ENCODE peak calls at places on chromosomes 4 and X, in six cellular contexts. I is SK-N-SH, U is A549, S is GM12878, N is HCT116, L is H1. Z is an unnamed sample.
A peak's percentile ranks its signal among the peaks of the same experiment; 100 is the strongest.

GRCh38 chrX:24025741-24026402 is 1.1 kb downstream of the KLHL15 start:
- DNase-seq in I (no peak), U (peak; percentile 33), S (no peak), N (peak; percentile 24), L (no peak), Z (peak; percentile 81)

GRCh38 chrX:153608821-153609220 is 9.9 kb upstream of the CCNQ start:
- DNase-seq in I (no peak), U (no peak), S (no peak), N (no peak), L (no peak), Z (peak; percentile 28)

GRCh38 chr4:184538023-184538599 is 63.8 kb upstream of the IRF2 start:
- DNase-seq in I (peak; percentile 79), U (peak; percentile 66), S (peak; percentile 83), N (peak; percentile 66), L (no peak), Z (peak; percentile 90)

GRCh38 chr4:5554376-5554775 is 154.0 kb downstream of the EVC2 start:
- DNase-seq in I (no peak), U (no peak), S (no peak), N (no peak), L (no peak), Z (no peak)

GRCh38 chrX:22666441-22666840 is 333.3 kb upstream of the DDX53 start:
- DNase-seq in I (peak; percentile 31), U (no peak), S (no peak), N (peak; percentile 42), L (no peak), Z (peak; percentile 27)

GRCh38 chr4:157052429-157053040 is 23.4 kb upstream of the GLRB start:
- DNase-seq in I (no peak), U (no peak), S (no peak), N (no peak), L (no peak), Z (no peak)

GRCh38 chr4:1198070-1198844 is 25.9 kb upstream of the SPON2 start:
- DNase-seq in I (peak; percentile 17), U (no peak), S (no peak), N (no peak), L (no peak), Z (peak; percentile 70)

GRCh38 chrX:30693999-30694650 is 40.9 kb downstream of the GK start:
- DNase-seq in I (no peak), U (no peak), S (no peak), N (no peak), L (no peak), Z (no peak)

GRCh38 chr4:121991968-121992367 is 40.1 kb upstream of the TRPC3 start:
- DNase-seq in I (no peak), U (no peak), S (no peak), N (no peak), L (no peak), Z (no peak)

GRCh38 chr4:84032372-84032771 is 466.7 kb downstream of the NKX6-1 start:
- DNase-seq in I (no peak), U (no peak), S (peak; percentile 12), N (no peak), L (no peak), Z (no peak)

GRCh38 chr4:156638925-156639605 is 332.5 kb downstream of the PDGFC start:
- DNase-seq in I (no peak), U (no peak), S (no peak), N (no peak), L (no peak), Z (peak; percentile 69)

GRCh38 chr4:3404546-3404945 is 37.2 kb upstream of the HGFAC start:
- DNase-seq in I (no peak), U (no peak), S (no peak), N (no peak), L (no peak), Z (no peak)

GRCh38 chr4:82560853-82561744 is 689 bp downstream of the TMEM150C start:
- DNase-seq in I (no peak), U (no peak), S (no peak), N (no peak), L (no peak), Z (no peak)

GRCh38 chr4:106368678-106369077 is at the start of gene GIMD1:
- DNase-seq in I (no peak), U (no peak), S (no peak), N (no peak), L (no peak), Z (no peak)

GRCh38 chr4:47785196-47785595 is 52.7 kb downstream of the CORIN start:
- DNase-seq in I (no peak), U (no peak), S (no peak), N (no peak), L (no peak), Z (no peak)

GRCh38 chr4:212438-213174 is 88.3 kb downstream of the ZNF718 start:
- DNase-seq in I (peak; percentile 90), U (no peak), S (no peak), N (no peak), L (no peak), Z (peak; percentile 71)

GRCh38 chr4:38673109-38673978 is 9.3 kb downstream of the KLF3 start:
- DNase-seq in I (peak; percentile 21), U (peak; percentile 21), S (no peak), N (peak; percentile 56), L (no peak), Z (no peak)

GRCh38 chrX:72367524-72367923 is 61.8 kb upstream of the CITED1 start:
- DNase-seq in I (no peak), U (no peak), S (no peak), N (no peak), L (no peak), Z (no peak)

GRCh38 chr4:32133141-32133540 is 1413.0 kb downstream of the PCDH7 start:
- DNase-seq in I (no peak), U (no peak), S (no peak), N (no peak), L (no peak), Z (no peak)

GRCh38 chr4:99983289-99983943 is 33.3 kb upstream of the H2AZ1 start:
- DNase-seq in I (no peak), U (no peak), S (peak; percentile 13), N (no peak), L (no peak), Z (no peak)

GRCh38 chrX:87299563-87300160 is 217.9 kb upstream of the KLHL4 start:
- DNase-seq in I (no peak), U (no peak), S (no peak), N (no peak), L (no peak), Z (peak; percentile 8)

GRCh38 chr4:141011799-141012377 is 121.4 kb downstream of the RNF150 start:
- DNase-seq in I (no peak), U (no peak), S (no peak), N (no peak), L (no peak), Z (no peak)

GRCh38 chr4:15238720-15239119 is 189.1 kb upstream of the C1QTNF7 start:
- DNase-seq in I (peak; percentile 65), U (peak; percentile 25), S (no peak), N (no peak), L (no peak), Z (peak; percentile 63)

GRCh38 chrX:45803383-45803921 is 602.8 kb upstream of the DIPK2B start:
- DNase-seq in I (no peak), U (no peak), S (no peak), N (peak; percentile 73), L (no peak), Z (peak; percentile 94)

GRCh38 chr4:19478791-19479190 is 772.9 kb upstream of the SLIT2 start:
- DNase-seq in I (no peak), U (no peak), S (no peak), N (no peak), L (no peak), Z (peak; percentile 81)
- TF ChIP-seq RAD21 in I (no peak), U (no peak), S (no peak), N (no peak), L (no peak), Z (no peak)

GRCh38 chr4:48791313-48791712 is 11.2 kb upstream of the FRYL start:
- DNase-seq in I (no peak), U (no peak), S (no peak), N (no peak), L (no peak), Z (no peak)

GRCh38 chr4:48796191-48796926 is 16.3 kb upstream of the FRYL start:
- DNase-seq in I (no peak), U (no peak), S (no peak), N (no peak), L (no peak), Z (no peak)

GRCh38 chr4:48790581-48790980 is 10.5 kb upstream of the FRYL start:
- DNase-seq in I (no peak), U (no peak), S (no peak), N (no peak), L (no peak), Z (no peak)

GRCh38 chr4:48795108-48795507 is 15.0 kb upstream of the FRYL start:
- DNase-seq in I (no peak), U (no peak), S (no peak), N (no peak), L (no peak), Z (no peak)

DNA sequence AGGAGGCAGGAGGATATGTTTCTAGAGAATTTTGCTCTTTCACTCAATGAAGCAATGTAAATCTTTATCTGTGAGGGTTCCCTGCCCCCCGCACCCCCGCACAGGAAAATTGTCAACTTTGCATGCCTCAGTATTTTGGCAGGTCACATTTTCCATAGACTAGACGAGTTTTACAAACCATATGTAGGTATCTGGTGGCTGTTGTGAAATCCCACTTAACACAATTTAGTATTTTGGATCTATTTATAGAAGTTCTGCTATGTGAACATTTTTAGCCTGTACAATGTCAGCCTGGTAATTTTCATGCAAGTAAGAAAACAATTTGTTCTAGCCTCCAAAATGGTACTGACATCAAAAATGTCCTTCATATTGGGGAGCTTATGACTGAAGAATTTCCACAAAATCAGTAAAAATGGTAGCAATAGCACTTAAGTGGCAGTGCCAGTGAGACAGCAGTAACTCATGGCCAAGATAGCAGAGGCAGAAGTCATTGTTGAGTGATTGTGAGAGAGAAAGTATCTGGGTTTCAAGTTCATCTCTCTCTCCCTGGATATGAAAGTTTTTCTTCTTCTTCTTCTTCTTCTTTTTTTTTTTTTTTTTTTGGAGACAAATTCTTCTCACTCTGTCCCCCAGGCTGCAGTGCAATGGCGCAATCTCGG is 12.4 kb upstream of the FRYL start:
- DNase-seq in I (no peak), U (no peak), S (no peak), N (no peak), L (no peak), Z (no peak)
- TF ChIP-seq RAD21 in I (no peak), U (no peak), S (no peak), N (no peak), L (no peak), Z (no peak)

DNA sequence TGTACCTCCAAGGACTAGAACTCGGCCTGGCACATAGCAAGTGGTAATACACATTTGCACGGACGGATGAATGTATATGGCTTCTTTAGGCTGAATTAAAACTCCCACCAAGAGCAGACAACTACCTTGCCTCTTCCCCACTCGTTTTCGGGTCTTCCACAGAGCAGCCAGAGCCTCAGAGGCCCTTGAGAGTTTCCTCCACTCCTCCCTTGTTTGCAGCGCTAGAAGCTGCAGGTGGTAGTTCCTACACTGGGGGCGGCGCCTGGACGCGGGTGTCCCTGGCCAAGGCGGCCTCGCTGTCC is 10.2 kb upstream of the INTU start:
- DNase-seq in I (no peak), U (peak; percentile 69), S (no peak), N (no peak), L (peak; percentile 38), Z (no peak)
- TF ChIP-seq RAD21 in I (no peak), U (no peak), S (no peak), N (no peak), L (no peak), Z (no peak)

DNA sequence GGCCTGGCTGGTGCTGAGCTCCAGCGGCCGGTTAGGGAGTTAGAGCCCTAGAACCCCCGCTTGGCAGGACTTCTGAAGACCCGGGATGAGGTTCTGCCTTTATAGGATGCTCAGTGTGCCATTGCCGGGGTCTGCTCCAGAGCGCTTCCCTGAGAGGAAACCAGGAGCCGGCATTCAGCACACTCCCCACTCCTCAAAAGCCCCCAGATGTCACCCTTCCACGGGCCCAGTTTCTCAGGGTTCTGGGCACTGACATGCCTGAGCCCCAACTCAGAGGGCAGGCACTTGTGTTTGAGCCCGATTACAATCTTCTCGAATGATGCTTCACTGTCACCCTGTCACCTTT is 6.5 kb downstream of the NKX3-2 start:
- DNase-seq in I (peak; percentile 31), U (no peak), S (no peak), N (no peak), L (no peak), Z (no peak)
- TF ChIP-seq RAD21 in I (no peak), U (no peak), S (no peak), N (no peak), L (no peak), Z (no peak)

Z was measured in IMR-90.